ENCODE peak calls at places on chromosome 18, in seven cellular contexts. F, E, A, I, W, Q and X are unnamed samples.

GRCh38 chr18:28855524-28855923 is 678.6 kb upstream of the CDH2 start:
- DNase-seq in W (peak), F (no peak), E (no peak), A (peak), I (no peak), Q (no peak), X (no peak)

GRCh38 chr18:74942319-74942910 is 266.5 kb downstream of the PTGR3 start:
- DNase-seq in Q (no peak), F (no peak), W (no peak), E (no peak), I (no peak), A (no peak), X (no peak)

GRCh38 chr18:6210349-6211173 is 204.2 kb downstream of the L3MBTL4 start:
- DNase-seq in I (no peak), E (no peak), F (no peak), Q (no peak), W (peak), A (no peak), X (no peak)

GRCh38 chr18:58037163-58037562 is 6.9 kb upstream of the NEDD4L start:
- DNase-seq in I (no peak), Q (no peak), E (no peak), A (no peak), F (no peak), W (no peak), X (no peak)

GRCh38 chr18:2881088-2881487 is 34.3 kb downstream of the EMILIN2 start:
- DNase-seq in E (no peak), F (no peak), I (no peak), Q (no peak), W (peak), A (peak), X (no peak)

GRCh38 chr18:13940326-13940725 is 25.0 kb upstream of the MC2R start:
- DNase-seq in E (no peak), I (no peak), A (no peak), Q (no peak), F (no peak), W (no peak), X (no peak)

GRCh38 chr18:57436965-57437333 is 1.8 kb downstream of the ONECUT2 start:
- DNase-seq in E (no peak), I (no peak), Q (no peak), A (no peak), W (no peak), F (no peak), X (no peak)

GRCh38 chr18:34261865-34262780 is 37.4 kb upstream of the NOL4 start:
- DNase-seq in W (no peak), E (no peak), Q (no peak), F (no peak), A (no peak), I (no peak), X (no peak)

GRCh38 chr18:812673-813404 is 797 bp upstream of the YES1 start:
- DNase-seq in F (peak), A (peak), E (peak), Q (peak), I (peak), W (peak), X (peak)

GRCh38 chr18:37309861-37310260 is 255.7 kb downstream of the CELF4 start:
- DNase-seq in Q (no peak), I (no peak), F (no peak), W (no peak), A (no peak), E (no peak), X (no peak)

GRCh38 chr18:60066576-60066975 is 166.8 kb downstream of the PMAIP1 start:
- DNase-seq in A (no peak), Q (no peak), I (no peak), W (peak), F (no peak), E (no peak), X (no peak)

GRCh38 chr18:3304832-3305231 is 42.9 kb downstream of the MYL12B start:
- DNase-seq in A (no peak), W (no peak), I (no peak), F (no peak), E (no peak), Q (no peak), X (no peak)

GRCh38 chr18:38586327-38586726 is 1020.7 kb upstream of the CELF4 start:
- DNase-seq in Q (no peak), I (no peak), E (no peak), A (no peak), W (peak), F (no peak), X (no peak)

GRCh38 chr18:44508474-44508873 is 172.2 kb upstream of the SETBP1 start:
- DNase-seq in I (no peak), W (no peak), A (no peak), E (no peak), Q (no peak), F (no peak), X (no peak)

GRCh38 chr18:39313992-39314391 is 1748.4 kb upstream of the CELF4 start:
- DNase-seq in E (no peak), I (no peak), A (no peak), Q (no peak), W (no peak), F (no peak), X (no peak)

GRCh38 chr18:36074435-36074834 is 7.1 kb upstream of the RPRD1A start:
- DNase-seq in I (no peak), W (no peak), A (no peak), Q (no peak), F (no peak), E (no peak), X (no peak)

GRCh38 chr18:56516769-56517168 is 121.6 kb downstream of the TXNL1 start:
- DNase-seq in A (no peak), Q (no peak), W (no peak), F (no peak), E (peak), I (no peak), X (no peak)

GRCh38 chr18:22320155-22320554 is 97.6 kb downstream of the CTAGE1 start:
- DNase-seq in A (no peak), Q (no peak), E (no peak), W (no peak), I (no peak), F (no peak), X (no peak)

GRCh38 chr18:31041346-31042067 is 1.0 kb downstream of the DSC3 start:
- DNase-seq in I (no peak), F (no peak), A (peak), W (peak), Q (peak), E (no peak), X (no peak)

GRCh38 chr18:72826736-72827135 is 41.1 kb downstream of the NETO1 start:
- DNase-seq in I (no peak), Q (no peak), F (no peak), E (no peak), A (no peak), W (peak), X (no peak)

GRCh38 chr18:55534996-55535395 is 53.0 kb downstream of the TCF4 start:
- DNase-seq in E (no peak), Q (no peak), W (no peak), F (no peak), I (no peak), A (no peak), X (no peak)

DNA sequence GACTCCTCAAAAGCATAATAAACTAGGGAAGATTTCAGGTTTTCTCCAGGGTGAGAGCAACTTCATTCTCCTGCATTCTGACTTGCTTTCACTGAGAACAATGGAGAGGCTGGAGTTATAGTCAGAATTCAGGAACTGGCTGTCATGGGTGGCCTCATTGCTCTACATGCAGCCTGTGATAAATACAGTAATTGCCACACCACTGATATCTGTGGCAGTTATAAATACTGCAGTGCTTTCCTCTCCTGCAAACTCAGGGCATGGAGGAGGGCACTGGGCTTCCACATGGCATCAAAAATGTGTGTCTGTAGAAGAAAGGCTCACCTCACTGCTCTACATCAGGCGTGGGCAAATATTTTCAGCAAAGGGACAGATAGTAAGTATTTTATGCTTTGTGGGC is 510.2 kb downstream of the ZNF516 start:
- DNase-seq in E (no peak), W (no peak), F (no peak), Q (no peak), I (no peak), A (no peak), X (no peak)
- H3K4me3 ChIP-seq in E (no peak), W (no peak), F (no peak), Q (no peak), I (no peak), A (no peak), X (no peak)

DNA sequence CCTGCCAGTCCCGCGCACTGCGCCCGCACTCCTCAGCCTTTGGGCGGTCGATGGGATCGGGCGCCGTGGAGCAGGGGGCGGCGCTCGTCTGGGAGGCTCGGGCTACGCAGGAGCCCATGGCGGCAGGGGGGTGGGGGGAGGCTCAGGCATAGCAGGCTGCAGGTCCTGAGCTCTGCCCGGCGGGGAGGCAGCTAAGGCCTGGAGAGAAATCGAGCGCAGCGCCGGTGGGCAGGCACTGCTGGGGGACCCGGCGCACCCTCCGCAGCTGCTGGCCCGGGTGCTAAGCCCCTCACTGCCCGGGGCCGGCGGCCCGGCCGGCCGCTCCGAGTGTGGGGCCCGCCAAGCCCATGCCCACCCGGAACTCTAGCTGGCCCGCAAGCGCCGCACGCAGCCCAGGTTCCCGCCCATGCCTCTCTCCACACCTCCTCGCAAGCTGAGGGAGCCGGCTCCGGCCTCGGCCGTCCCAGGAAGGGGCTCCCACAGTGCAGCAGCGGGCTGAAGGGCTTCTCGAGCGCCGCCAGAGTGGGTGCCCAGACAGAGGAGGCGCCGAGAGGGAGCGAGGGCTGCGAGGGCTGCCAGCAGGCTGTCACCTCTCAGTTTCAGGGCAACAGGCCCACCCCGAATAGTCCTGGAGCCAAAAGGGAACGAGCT is 74.1 kb downstream of the PSMG2 start:
- DNase-seq in A (no peak), F (no peak), E (no peak), Q (no peak), W (peak), I (no peak), X (no peak)
- H3K4me3 ChIP-seq in A (peak), F (peak), E (no peak), Q (no peak), W (no peak), I (no peak), X (peak)

GRCh38 chr18:79680891-79681339 is 1.3 kb downstream of the CTDP1 start:
- DNase-seq in I (no peak), Q (peak), E (no peak), W (no peak), A (no peak), F (no peak), X (no peak)

GRCh38 chr18:79677840-79678239 is 1.8 kb upstream of the CTDP1 start:
- DNase-seq in W (no peak), F (no peak), E (no peak), Q (no peak), I (no peak), A (no peak), X (no peak)

GRCh38 chr18:79680100-79680879 is 687 bp downstream of the CTDP1 start:
- DNase-seq in E (peak), F (no peak), Q (peak), I (peak), W (peak), A (peak), X (no peak)

GRCh38 chr18:79678665-79679551 is 695 bp upstream of the CTDP1 start:
- DNase-seq in A (peak), E (peak), F (peak), Q (peak), W (peak), I (peak), X (peak)

DNA sequence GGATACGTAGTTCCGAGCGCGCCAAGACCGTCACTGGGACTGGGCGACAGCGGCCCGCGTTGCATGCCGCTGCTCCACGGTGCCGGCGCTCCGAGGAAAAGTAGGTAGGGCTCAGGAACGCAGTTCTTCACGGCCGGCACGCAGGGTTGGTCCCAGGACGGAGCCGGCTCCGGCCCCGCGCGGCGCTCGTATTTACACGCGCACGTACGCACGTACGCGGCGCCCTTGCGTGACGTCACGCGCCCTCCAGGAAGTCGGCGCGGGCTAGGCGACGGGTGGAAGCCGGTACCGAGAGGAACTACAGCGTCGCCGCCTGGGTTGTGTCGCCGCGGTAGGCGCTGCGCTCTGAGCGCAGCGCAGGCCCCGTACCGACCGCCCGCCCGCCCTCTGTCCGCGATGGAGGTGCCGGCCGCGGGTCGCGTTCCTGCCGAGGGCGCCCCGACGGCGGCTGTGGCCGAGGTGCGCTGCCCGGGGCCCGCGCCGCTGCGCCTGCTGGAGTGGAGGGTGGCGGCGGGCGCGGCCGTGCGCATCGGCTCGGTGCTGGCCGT is at the start of gene CTDP1:
- DNase-seq in A (peak), E (peak), I (peak), W (peak), Q (peak), F (peak), X (peak)
- H3K4me3 ChIP-seq in A (peak), E (peak), I (peak), W (peak), Q (peak), F (peak), X (peak)

GRCh38 chr18:9137168-9138066 is 836 bp downstream of the ANKRD12 start:
- DNase-seq in F (peak), E (peak), W (peak), Q (peak), A (peak), I (peak), X (peak)

GRCh38 chr18:9140381-9140780 is 3.8 kb downstream of the ANKRD12 start:
- DNase-seq in E (no peak), I (no peak), W (no peak), F (no peak), Q (no peak), A (no peak), X (no peak)

GRCh38 chr18:9136315-9137141 is at the start of gene ANKRD12:
- DNase-seq in W (peak), A (peak), I (peak), Q (peak), F (peak), E (peak), X (peak)

GRCh38 chr18:9140984-9141383 is 4.4 kb downstream of the ANKRD12 start:
- DNase-seq in W (no peak), A (no peak), Q (no peak), I (no peak), F (no peak), E (no peak), X (no peak)

DNA sequence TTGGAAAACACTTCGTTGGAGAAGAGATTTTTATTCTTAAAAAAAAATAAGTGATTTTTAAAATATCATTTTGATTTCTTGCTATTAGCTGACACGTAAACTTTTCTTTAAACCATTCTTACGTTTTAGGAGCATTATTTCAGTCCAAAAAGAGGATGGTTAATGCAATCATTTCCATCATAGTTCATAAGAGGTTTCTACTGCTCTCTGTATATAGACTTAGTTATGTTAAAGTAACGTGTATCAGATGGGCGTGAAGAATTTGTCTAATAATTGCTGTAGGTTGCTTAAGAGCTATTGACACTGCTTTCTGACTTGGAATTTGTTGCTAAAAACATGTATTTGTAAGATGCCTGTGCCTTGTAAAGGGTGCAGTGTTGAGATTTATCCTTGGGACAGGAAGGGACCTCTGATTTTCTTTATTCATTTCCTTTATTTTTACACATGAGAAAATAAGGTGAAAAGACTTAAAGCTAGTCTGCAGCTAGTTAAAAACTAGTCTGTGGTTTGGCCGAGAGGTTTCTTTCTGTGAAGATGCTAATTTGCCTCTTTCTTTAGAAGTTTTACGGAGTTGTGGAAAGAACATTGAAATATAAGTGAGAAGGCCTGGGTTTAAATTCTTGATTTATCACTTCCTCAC is 2.9 kb downstream of the ANKRD12 start:
- DNase-seq in F (no peak), E (no peak), A (no peak), I (no peak), W (no peak), Q (no peak), X (no peak)
- H3K4me3 ChIP-seq in F (peak), E (peak), A (no peak), I (peak), W (no peak), Q (peak), X (no peak)

GRCh38 chr18:23616258-23616657 is 30.0 kb upstream of the NPC1 start:
- DNase-seq in A (no peak), W (no peak), Q (no peak), I (no peak), E (no peak), F (no peak), X (no peak)

GRCh38 chr18:23614891-23615290 is 28.6 kb upstream of the NPC1 start:
- DNase-seq in W (no peak), E (no peak), A (no peak), Q (no peak), F (no peak), I (no peak), X (no peak)

GRCh38 chr18:23617412-23618009 is 31.2 kb upstream of the NPC1 start:
- DNase-seq in I (no peak), A (no peak), E (no peak), Q (no peak), F (no peak), W (no peak), X (no peak)

GRCh38 chr18:23619388-23619873 is 33.1 kb upstream of the NPC1 start:
- DNase-seq in W (peak), I (peak), E (peak), Q (no peak), F (peak), A (no peak), X (no peak)

GRCh38 chr18:23618862-23619387 is 32.6 kb upstream of the NPC1 start:
- DNase-seq in Q (no peak), F (no peak), A (no peak), E (no peak), I (peak), W (peak), X (peak)
- H3K4me3 ChIP-seq in Q (peak), F (peak), A (peak), E (peak), I (peak), W (peak), X (peak)

GRCh38 chr18:10139783-10140410 is 226.1 kb downstream of the VAPA start:
- DNase-seq in W (no peak), A (peak), Q (no peak), I (no peak), E (no peak), F (no peak), X (no peak)
- H3K4me3 ChIP-seq in W (no peak), A (no peak), Q (no peak), I (no peak), E (no peak), F (no peak), X (no peak)

DNA sequence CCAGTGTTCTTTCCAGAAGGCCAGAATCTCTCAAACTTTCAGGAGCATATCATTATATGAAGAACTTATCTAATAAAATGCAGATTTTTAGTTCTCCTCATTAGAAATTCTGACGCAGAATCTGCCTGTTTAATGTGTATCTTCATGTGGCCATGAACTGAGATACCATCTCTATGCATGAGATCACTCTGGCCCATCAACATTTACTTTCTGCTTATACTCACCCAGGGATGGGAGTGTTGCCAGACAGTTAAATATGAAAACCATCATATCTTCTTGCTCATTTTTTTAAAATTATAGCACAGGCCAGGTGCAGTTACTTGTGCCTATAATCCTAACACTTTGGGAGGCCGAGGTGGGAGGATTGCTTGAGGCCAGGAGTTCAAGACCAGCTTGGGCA is 60.4 kb downstream of the MAPK4 start:
- DNase-seq in E (no peak), W (no peak), I (no peak), A (no peak), Q (no peak), F (no peak), X (no peak)
- H3K4me3 ChIP-seq in E (no peak), W (no peak), I (no peak), A (no peak), Q (no peak), F (no peak), X (no peak)

DNA sequence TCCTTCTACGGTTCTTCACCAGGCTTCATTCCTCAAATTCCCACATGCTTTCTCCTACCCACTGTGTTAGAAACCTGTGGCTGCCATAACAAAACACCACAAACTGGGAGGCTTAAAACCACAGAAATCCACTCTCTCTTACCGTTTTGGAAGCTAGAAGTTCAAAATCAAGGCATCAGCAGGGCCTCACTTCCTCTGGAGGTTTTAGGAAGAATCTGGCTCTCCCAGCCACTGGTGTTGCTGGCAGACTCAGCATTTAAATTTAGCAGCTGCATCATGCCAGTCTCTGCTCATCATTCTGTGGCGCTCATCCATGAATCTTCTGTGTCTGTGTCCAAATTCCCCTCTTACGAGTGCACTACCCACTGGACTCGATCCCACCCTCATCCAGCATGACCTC is 248.5 kb downstream of the ZNF516 start:
- DNase-seq in A (no peak), F (no peak), E (no peak), I (no peak), Q (no peak), W (no peak), X (no peak)
- H3K4me3 ChIP-seq in A (no peak), F (no peak), E (no peak), I (no peak), Q (no peak), W (no peak), X (no peak)

GRCh38 chr18:26225022-26225693 is 1.1 kb upstream of the TAF4B start:
- DNase-seq in A (no peak), E (no peak), I (no peak), F (no peak), W (peak), Q (no peak), X (no peak)
- H3K4me3 ChIP-seq in A (no peak), E (peak), I (no peak), F (no peak), W (no peak), Q (peak), X (no peak)